ENCODE peak calls at places on chromosomes 5 and 9, in four cellular contexts. O is cardiac muscle cell; G is PC-9; C is naive thymus-derived CD4-positive, alpha-beta T cell. X is an unnamed sample.

GRCh38 chr9:27528886-27529315 is 713 bp downstream of the MOB3B start:
- DNase-seq in G (peak; percentile 28), O (peak; percentile 56), C (peak; percentile 63), X (no peak)

GRCh38 chr5:150608991-150609390 is 31.5 kb upstream of the SYNPO start:
- DNase-seq in G (no peak), O (no peak), C (no peak), X (no peak)

GRCh38 chr5:67530609-67531255 is 334.1 kb upstream of the CD180 start:
- DNase-seq in C (no peak), O (peak; percentile 36), G (no peak), X (no peak)

GRCh38 chr9:91055845-91056244 is 254.2 kb downstream of the SYK start:
- DNase-seq in O (no peak), G (no peak), C (no peak), X (no peak)

GRCh38 chr5:82641362-82641988 is 363.3 kb upstream of the RPS23 start:
- DNase-seq in C (no peak), O (peak; percentile 79), G (peak; percentile 50), X (peak; percentile 82)

GRCh38 chr9:95143591-95144561 is 173.6 kb downstream of the FANCC start:
- DNase-seq in O (no peak), C (no peak), G (no peak), X (peak; percentile 62)

GRCh38 chr5:178732281-178732680 is 1.8 kb upstream of the ZNF354A start:
- DNase-seq in C (no peak), G (no peak), O (no peak), X (no peak)

GRCh38 chr5:40428129-40428528 is 251.6 kb upstream of the PTGER4 start:
- DNase-seq in O (no peak), C (no peak), G (no peak), X (no peak)

GRCh38 chr5:10049825-10050455 is 199.7 kb downstream of the ATPSCKMT start:
- DNase-seq in O (no peak), C (no peak), G (no peak), X (no peak)

DNA sequence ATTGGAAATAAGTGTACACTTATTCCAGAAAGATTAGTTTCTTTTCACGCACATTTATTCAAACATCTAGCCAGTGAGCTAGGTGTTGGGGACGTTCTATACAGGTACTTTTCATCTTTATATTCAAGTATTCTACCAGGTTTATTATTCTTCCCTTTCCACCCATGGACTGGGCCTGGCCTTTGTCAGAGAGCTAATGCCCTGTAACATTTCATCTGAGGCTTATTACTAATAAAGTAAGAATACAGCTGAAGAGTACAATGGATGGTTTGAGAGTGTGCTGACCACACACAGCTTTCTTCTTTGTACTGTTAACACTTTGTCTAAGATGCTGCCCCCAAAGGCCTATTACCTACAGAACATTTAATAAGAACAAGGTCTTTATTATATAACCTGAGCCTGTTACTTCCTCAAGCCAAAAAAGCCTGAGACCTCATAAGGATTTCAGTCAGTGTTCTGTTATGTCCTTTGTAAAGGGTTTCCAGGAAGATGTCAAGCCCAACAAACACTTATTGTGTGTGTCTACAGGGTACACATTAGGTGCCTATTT is 93.5 kb downstream of the ZNF608 start:
- DNase-seq in C (no peak), O (no peak), G (no peak), X (no peak)
- H3K27ac ChIP-seq in C (no peak overlapping the region), O (peak overlapping the region; percentile 76), G (no peak overlapping the region), X (no peak overlapping the region)

GRCh38 chr5:53030828-53031425 is 41.8 kb downstream of the ITGA2 start:
- DNase-seq in G (no peak), C (no peak), O (no peak), X (no peak)
- H3K27ac ChIP-seq in G (peak overlapping the region; percentile 90), C (no peak overlapping the region), O (no peak overlapping the region), X (peak overlapping the region; percentile 51)

GRCh38 chr9:136137321-136138054 is 18.8 kb upstream of the TMEM250 start:
- DNase-seq in O (no peak), G (peak; percentile 73), C (no peak), X (peak; percentile 15)

GRCh38 chr9:136136526-136136925 is 17.9 kb upstream of the TMEM250 start:
- DNase-seq in G (no peak), O (no peak), C (no peak), X (no peak)

GRCh38 chr9:136136127-136136445 is 17.4 kb upstream of the TMEM250 start:
- DNase-seq in C (no peak), O (no peak), G (no peak), X (no peak)

GRCh38 chr9:136133959-136134484 is 15.3 kb upstream of the TMEM250 start:
- DNase-seq in O (no peak), C (no peak), G (no peak), X (no peak)

DNA sequence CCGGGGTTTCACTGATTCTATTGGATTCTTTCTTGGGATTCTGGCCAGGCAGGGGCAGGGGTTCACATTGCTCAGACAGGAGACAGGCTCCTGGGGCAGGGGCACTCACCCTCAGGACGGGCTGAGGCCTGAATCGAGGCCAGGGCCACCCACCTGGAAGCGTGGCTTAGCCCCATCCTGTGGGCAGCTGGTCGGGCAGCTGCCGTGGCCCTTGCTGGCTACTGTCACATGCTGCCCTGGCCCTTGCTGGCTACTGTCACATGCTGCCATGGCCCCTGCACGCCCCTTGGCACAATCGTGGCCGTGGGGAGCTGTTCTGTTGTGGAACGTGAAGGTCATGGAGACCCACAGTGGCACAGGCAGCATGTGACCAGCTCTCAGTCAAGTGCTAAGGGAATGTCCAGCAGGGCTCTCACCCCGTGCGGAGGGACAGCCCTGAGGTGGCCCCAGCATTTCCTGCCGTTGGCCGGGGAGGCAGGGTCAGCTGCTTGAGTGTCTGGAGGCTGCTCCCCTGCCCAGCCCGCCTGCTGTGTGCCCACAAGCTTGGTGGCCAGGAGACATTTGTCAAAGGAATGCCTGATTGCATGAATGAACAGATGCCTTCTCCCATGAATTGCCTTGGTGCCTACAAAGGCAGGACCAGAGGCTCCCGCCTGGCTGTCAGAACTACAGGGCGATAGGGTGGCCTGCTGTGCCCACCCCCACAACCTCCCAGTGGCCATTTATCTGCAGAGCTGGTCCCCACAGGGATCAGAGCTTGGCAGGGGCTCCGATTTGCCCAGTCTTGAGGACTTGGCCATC is 16.9 kb upstream of the TMEM250 start:
- DNase-seq in G (peak; percentile 35), O (peak; percentile 39), C (no peak), X (no peak)
- H3K27ac ChIP-seq in G (no peak overlapping the region), O (no peak overlapping the region), C (no peak overlapping the region), X (no peak overlapping the region)

GRCh38 chr9:127812936-127813675 is 10.4 kb downstream of the FPGS start:
- DNase-seq in O (no peak), G (no peak), C (no peak), X (no peak)

GRCh38 chr9:127810378-127811187 is 7.9 kb downstream of the FPGS start:
- DNase-seq in O (no peak), G (no peak), C (no peak), X (no peak)

GRCh38 chr9:127813739-127814226 is 11.1 kb downstream of the FPGS start:
- DNase-seq in O (no peak), C (no peak), G (no peak), X (peak; percentile 44)

GRCh38 chr9:127809562-127810377 is 7.1 kb downstream of the FPGS start:
- DNase-seq in O (peak; percentile 82), G (no peak), C (no peak), X (no peak)

DNA sequence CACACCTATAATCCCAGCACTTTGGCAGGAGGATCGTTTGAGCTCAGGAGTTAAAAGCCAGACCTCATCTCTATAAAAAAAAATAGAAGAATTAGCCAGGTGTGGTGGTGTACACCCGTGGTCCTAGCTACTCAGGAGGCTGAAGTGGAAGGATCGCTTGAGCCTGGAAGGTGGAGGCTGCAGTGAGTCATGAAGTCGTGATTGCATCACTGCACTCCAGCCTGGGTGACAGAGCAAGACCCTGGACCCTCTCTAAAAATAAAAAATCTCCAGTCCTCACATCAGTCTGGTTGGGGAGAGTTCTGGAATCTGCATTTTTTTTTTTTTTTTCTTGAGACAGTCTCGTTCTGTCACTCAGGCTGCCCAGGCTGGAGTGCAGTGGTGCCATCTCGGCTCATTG is 9.3 kb downstream of the FPGS start:
- DNase-seq in G (no peak), C (no peak), O (no peak), X (no peak)
- H3K27ac ChIP-seq in G (no peak overlapping the region), C (no peak overlapping the region), O (no peak overlapping the region), X (no peak overlapping the region)

GRCh38 chr9:72828281-72828731 is 124.5 kb downstream of the ALDH1A1 start:
- DNase-seq in G (peak; percentile 16), O (no peak), C (no peak), X (peak; percentile 90)

GRCh38 chr9:72823971-72824370 is 128.9 kb downstream of the ALDH1A1 start:
- DNase-seq in C (no peak), G (no peak), O (no peak), X (no peak)

GRCh38 chr9:72826954-72827953 is 125.6 kb downstream of the ALDH1A1 start:
- DNase-seq in G (no peak), C (no peak), O (no peak), X (no peak)
- H3K27ac ChIP-seq in G (peak overlapping the region; percentile 92), C (no peak overlapping the region), O (no peak overlapping the region), X (peak overlapping the region; percentile 69)

DNA sequence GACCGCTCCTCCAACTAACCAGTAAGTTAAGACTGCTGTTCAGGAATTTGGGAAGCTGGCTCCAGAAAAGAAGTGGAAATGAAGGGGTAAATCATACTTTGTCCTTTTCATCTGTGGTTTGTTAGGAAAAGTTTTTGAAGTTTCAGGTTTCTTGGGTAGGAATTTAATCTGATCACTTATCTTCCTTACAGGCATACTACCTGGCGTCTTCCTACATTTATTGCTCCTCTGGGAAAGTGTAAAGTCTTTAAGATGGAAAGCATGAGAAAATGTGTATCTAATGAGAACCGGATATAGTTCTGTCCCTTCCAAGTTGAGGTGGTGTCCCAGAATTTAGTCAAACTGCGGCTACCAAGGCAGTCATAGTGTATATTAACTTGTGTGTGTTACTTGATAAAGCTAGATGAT is 1.3 kb downstream of the RASA1 start:
- DNase-seq in C (no peak), G (no peak), O (no peak), X (no peak)
- H3K27ac ChIP-seq in C (peak overlapping the region; percentile 81), G (peak overlapping the region; percentile 69), O (peak overlapping the region; percentile 84), X (peak overlapping the region; percentile 88)

DNA sequence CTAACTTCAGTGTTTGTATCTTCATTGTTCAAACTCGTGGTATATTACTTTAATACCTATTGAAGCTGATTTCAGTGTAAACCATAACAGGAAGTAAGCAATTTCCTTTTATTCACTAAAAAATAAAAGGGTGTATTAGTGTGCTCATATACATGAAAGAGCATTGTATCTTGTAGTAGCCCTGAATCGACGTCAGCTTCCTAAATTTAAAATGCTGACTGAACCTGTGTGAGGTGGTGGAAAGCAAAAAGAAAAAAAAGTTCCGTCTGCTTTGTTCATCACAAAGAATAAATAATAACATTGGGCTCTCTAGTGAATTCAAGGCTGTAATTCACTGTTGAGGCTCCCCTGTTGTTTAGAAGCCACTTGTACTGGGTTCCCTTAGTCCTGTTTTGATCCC is 11.5 kb downstream of the SMARCA2 start:
- DNase-seq in G (no peak), O (no peak), C (no peak), X (no peak)
- H3K27ac ChIP-seq in G (no peak overlapping the region), O (no peak overlapping the region), C (no peak overlapping the region), X (no peak overlapping the region)

DNA sequence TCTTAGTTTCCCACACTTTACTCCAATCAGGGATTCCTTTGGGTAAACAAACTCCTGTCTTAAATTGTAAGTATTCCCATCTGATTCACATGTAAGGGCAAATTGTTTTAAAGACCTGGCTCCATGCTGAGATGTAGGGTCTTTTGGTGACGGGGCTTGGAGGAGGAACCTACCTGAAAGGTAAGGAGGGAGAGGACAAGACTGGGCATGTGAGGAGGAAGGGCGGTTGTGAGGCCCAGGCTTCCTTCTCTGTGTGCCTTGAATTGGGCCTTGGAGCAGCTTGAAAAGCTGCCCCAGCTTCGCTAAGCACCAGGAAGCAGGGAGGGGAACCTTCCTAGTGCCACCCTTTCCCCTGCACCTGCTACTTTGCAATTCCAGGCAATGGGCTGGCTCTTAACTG is 86.8 kb downstream of the C9orf152 start:
- DNase-seq in O (no peak), G (no peak), C (no peak), X (no peak)
- H3K27ac ChIP-seq in O (peak overlapping the region; percentile 96), G (no peak overlapping the region), C (no peak overlapping the region), X (no peak overlapping the region)

X was measured in HepG2.